ENCODE peak calls at places on chromosomes 4 and X, in seven cellular contexts. One of them, this sample, is unnamed.
A peak's percentile ranks its signal among the peaks of the same experiment; 100 is the strongest.

GRCh38 chrX:130801901-130802300 is 101.1 kb downstream of the ENOX2 start:
- DNase-seq in body of pancreas: no peak
- DNase-seq in fibroblast of lung: peak; percentile 26
- DNase-seq in astrocyte: no peak
- DNase-seq in breast epithelium: no peak
- DNase-seq in IMR-90: peak; percentile 17
- DNase-seq in CD4-positive, CD25-positive, alpha-beta regulatory T cell: no peak
- DNase-seq in this sample: no peak

GRCh38 chr4:102578819-102579218 is 77.7 kb downstream of the NFKB1 start:
- DNase-seq in CD4-positive, CD25-positive, alpha-beta regulatory T cell: peak; percentile 22
- DNase-seq in IMR-90: no peak
- DNase-seq in breast epithelium: no peak
- DNase-seq in fibroblast of lung: peak; percentile 30
- DNase-seq in astrocyte: no peak
- DNase-seq in body of pancreas: no peak
- DNase-seq in this sample: no peak

GRCh38 chr4:137768196-137768595 is 235.9 kb upstream of the PCDH18 start:
- DNase-seq in fibroblast of lung: peak; percentile 24
- DNase-seq in body of pancreas: no peak
- DNase-seq in astrocyte: no peak
- DNase-seq in CD4-positive, CD25-positive, alpha-beta regulatory T cell: no peak
- DNase-seq in IMR-90: peak; percentile 25
- DNase-seq in breast epithelium: no peak
- DNase-seq in this sample: no peak

GRCh38 chr4:189081831-189082230 is 858.8 kb upstream of the FRG1 start:
- DNase-seq in fibroblast of lung: no peak
- DNase-seq in body of pancreas: no peak
- DNase-seq in IMR-90: peak; percentile 67
- DNase-seq in CD4-positive, CD25-positive, alpha-beta regulatory T cell: no peak
- DNase-seq in breast epithelium: no peak
- DNase-seq in astrocyte: no peak
- DNase-seq in this sample: peak; percentile 88

GRCh38 chr4:39464886-39465501 is 6.1 kb downstream of the LIAS start:
- DNase-seq in CD4-positive, CD25-positive, alpha-beta regulatory T cell: no peak
- DNase-seq in astrocyte: peak; percentile 81
- DNase-seq in fibroblast of lung: peak; percentile 86
- DNase-seq in breast epithelium: no peak
- DNase-seq in IMR-90: peak; percentile 92
- DNase-seq in body of pancreas: no peak
- DNase-seq in this sample: peak; percentile 65

GRCh38 chr4:111542056-111542455 is 603.2 kb upstream of the FAM241A start:
- DNase-seq in breast epithelium: no peak
- DNase-seq in IMR-90: peak; percentile 13
- DNase-seq in body of pancreas: no peak
- DNase-seq in fibroblast of lung: no peak
- DNase-seq in astrocyte: no peak
- DNase-seq in CD4-positive, CD25-positive, alpha-beta regulatory T cell: no peak
- DNase-seq in this sample: no peak

GRCh38 chrX:29397506-29397905 is 810.3 kb downstream of the IL1RAPL1 start:
- DNase-seq in body of pancreas: no peak
- DNase-seq in astrocyte: peak; percentile 85
- DNase-seq in CD4-positive, CD25-positive, alpha-beta regulatory T cell: no peak
- DNase-seq in breast epithelium: no peak
- DNase-seq in IMR-90: peak; percentile 58
- DNase-seq in fibroblast of lung: peak; percentile 49
- DNase-seq in this sample: no peak

GRCh38 chr4:186557486-186557885 is 2.1 kb upstream of the MTNR1A start:
- DNase-seq in astrocyte: peak; percentile 42
- DNase-seq in breast epithelium: no peak
- DNase-seq in fibroblast of lung: no peak
- DNase-seq in body of pancreas: no peak
- DNase-seq in CD4-positive, CD25-positive, alpha-beta regulatory T cell: no peak
- DNase-seq in IMR-90: peak; percentile 45
- DNase-seq in this sample: no peak

GRCh38 chrX:134371133-134371532 is 88.8 kb upstream of the HPRT1 start:
- DNase-seq in fibroblast of lung: no peak
- DNase-seq in IMR-90: no peak
- DNase-seq in astrocyte: no peak
- DNase-seq in body of pancreas: no peak
- DNase-seq in breast epithelium: no peak
- DNase-seq in CD4-positive, CD25-positive, alpha-beta regulatory T cell: no peak
- DNase-seq in this sample: no peak

GRCh38 chr4:81698536-81698935 is 226.8 kb upstream of the RASGEF1B start:
- DNase-seq in astrocyte: no peak
- DNase-seq in body of pancreas: no peak
- DNase-seq in fibroblast of lung: no peak
- DNase-seq in IMR-90: no peak
- DNase-seq in breast epithelium: no peak
- DNase-seq in CD4-positive, CD25-positive, alpha-beta regulatory T cell: no peak
- DNase-seq in this sample: no peak
- H3K27ac ChIP-seq in astrocyte: no peak overlapping the region
- H3K27ac ChIP-seq in body of pancreas: no peak overlapping the region
- H3K27ac ChIP-seq in fibroblast of lung: no peak overlapping the region
- H3K27ac ChIP-seq in IMR-90: no peak overlapping the region
- H3K27ac ChIP-seq in breast epithelium: no peak overlapping the region
- H3K27ac ChIP-seq in CD4-positive, CD25-positive, alpha-beta regulatory T cell: no peak overlapping the region
- H3K27ac ChIP-seq in this sample: no peak overlapping the region

GRCh38 chr4:20723019-20723418 is 22.8 kb downstream of the PACRGL start:
- DNase-seq in body of pancreas: no peak
- DNase-seq in fibroblast of lung: no peak
- DNase-seq in CD4-positive, CD25-positive, alpha-beta regulatory T cell: no peak
- DNase-seq in IMR-90: no peak
- DNase-seq in astrocyte: no peak
- DNase-seq in breast epithelium: no peak
- DNase-seq in this sample: peak; percentile 48
- H3K36me3 ChIP-seq in body of pancreas: peaks cover 10% of the 10 kb centered on the region
- H3K36me3 ChIP-seq in fibroblast of lung: peaks cover 2% of the 10 kb centered on the region
- H3K36me3 ChIP-seq in CD4-positive, CD25-positive, alpha-beta regulatory T cell: peaks cover 35% of the 10 kb centered on the region
- H3K36me3 ChIP-seq in IMR-90: peaks cover 12% of the 10 kb centered on the region
- H3K36me3 ChIP-seq in astrocyte: peaks cover 2% of the 10 kb centered on the region
- H3K36me3 ChIP-seq in breast epithelium: peaks cover 5% of the 10 kb centered on the region
- H3K36me3 ChIP-seq in this sample: peaks cover 10% of the 10 kb centered on the region

DNA sequence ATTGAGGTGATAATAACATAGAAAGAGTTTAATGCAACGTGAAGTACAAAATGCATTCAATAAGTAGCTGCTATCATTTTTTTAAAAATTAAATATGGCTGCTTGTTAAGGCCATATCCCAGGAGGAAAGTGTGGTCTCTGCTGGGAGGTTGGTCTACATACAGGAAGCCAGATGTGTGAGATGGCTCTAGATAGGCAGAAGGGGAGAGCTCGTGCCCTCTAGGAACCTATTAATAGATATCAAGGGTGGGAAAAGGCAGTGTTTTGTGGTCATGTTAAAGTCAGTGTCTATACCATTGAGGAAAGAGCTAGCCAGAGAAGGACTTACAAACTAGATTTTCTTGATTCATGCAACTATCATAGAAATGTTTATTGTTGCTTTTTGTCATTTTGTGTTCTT is 140.5 kb downstream of the KLHL8 start:
- DNase-seq in body of pancreas: no peak
- DNase-seq in astrocyte: no peak
- DNase-seq in CD4-positive, CD25-positive, alpha-beta regulatory T cell: no peak
- DNase-seq in fibroblast of lung: no peak
- DNase-seq in IMR-90: no peak
- DNase-seq in breast epithelium: no peak
- DNase-seq in this sample: no peak
- H3K27ac ChIP-seq in body of pancreas: peak overlapping the region; percentile 58
- H3K27ac ChIP-seq in astrocyte: no peak overlapping the region
- H3K27ac ChIP-seq in CD4-positive, CD25-positive, alpha-beta regulatory T cell: no peak overlapping the region
- H3K27ac ChIP-seq in fibroblast of lung: no peak overlapping the region
- H3K27ac ChIP-seq in IMR-90: peak overlapping the region; percentile 29
- H3K27ac ChIP-seq in breast epithelium: peak overlapping the region; percentile 77
- H3K27ac ChIP-seq in this sample: no peak overlapping the region

GRCh38 chr4:25759101-25759500 is 103.5 kb downstream of the SLC34A2 start:
- DNase-seq in IMR-90: no peak
- DNase-seq in CD4-positive, CD25-positive, alpha-beta regulatory T cell: no peak
- DNase-seq in astrocyte: no peak
- DNase-seq in body of pancreas: no peak
- DNase-seq in fibroblast of lung: no peak
- DNase-seq in breast epithelium: no peak
- DNase-seq in this sample: no peak
- H3K36me3 ChIP-seq in IMR-90: peaks cover 2% of the 10 kb centered on the region
- H3K36me3 ChIP-seq in CD4-positive, CD25-positive, alpha-beta regulatory T cell: peaks cover 84% of the 10 kb centered on the region
- H3K36me3 ChIP-seq in astrocyte: peaks cover 3% of the 10 kb centered on the region
- H3K36me3 ChIP-seq in body of pancreas: no peaks in the 10 kb centered on the region
- H3K36me3 ChIP-seq in fibroblast of lung: no peaks in the 10 kb centered on the region
- H3K36me3 ChIP-seq in breast epithelium: no peaks in the 10 kb centered on the region
- H3K36me3 ChIP-seq in this sample: no peaks in the 10 kb centered on the region

GRCh38 chr4:93031431-93032098 is 727.8 kb downstream of the GRID2 start:
- DNase-seq in CD4-positive, CD25-positive, alpha-beta regulatory T cell: no peak
- DNase-seq in body of pancreas: no peak
- DNase-seq in fibroblast of lung: peak; percentile 14
- DNase-seq in astrocyte: peak; percentile 2
- DNase-seq in IMR-90: no peak
- DNase-seq in breast epithelium: no peak
- DNase-seq in this sample: no peak

GRCh38 chr4:93029774-93030173 is 726.0 kb downstream of the GRID2 start:
- DNase-seq in astrocyte: no peak
- DNase-seq in breast epithelium: no peak
- DNase-seq in CD4-positive, CD25-positive, alpha-beta regulatory T cell: no peak
- DNase-seq in IMR-90: no peak
- DNase-seq in fibroblast of lung: peak; percentile 50
- DNase-seq in body of pancreas: no peak
- DNase-seq in this sample: no peak

GRCh38 chr4:93030670-93031069 is 726.9 kb downstream of the GRID2 start:
- DNase-seq in astrocyte: no peak
- DNase-seq in CD4-positive, CD25-positive, alpha-beta regulatory T cell: no peak
- DNase-seq in body of pancreas: no peak
- DNase-seq in breast epithelium: no peak
- DNase-seq in fibroblast of lung: no peak
- DNase-seq in IMR-90: no peak
- DNase-seq in this sample: no peak
- H3K27ac ChIP-seq in astrocyte: no peak overlapping the region
- H3K27ac ChIP-seq in CD4-positive, CD25-positive, alpha-beta regulatory T cell: no peak overlapping the region
- H3K27ac ChIP-seq in body of pancreas: no peak overlapping the region
- H3K27ac ChIP-seq in breast epithelium: no peak overlapping the region
- H3K27ac ChIP-seq in fibroblast of lung: no peak overlapping the region
- H3K27ac ChIP-seq in IMR-90: no peak overlapping the region
- H3K27ac ChIP-seq in this sample: no peak overlapping the region

GRCh38 chr4:78864405-78865024 is 74.7 kb downstream of the PAQR3 start:
- DNase-seq in body of pancreas: peak; percentile 15
- DNase-seq in breast epithelium: no peak
- DNase-seq in fibroblast of lung: peak; percentile 92
- DNase-seq in CD4-positive, CD25-positive, alpha-beta regulatory T cell: peak; percentile 71
- DNase-seq in IMR-90: peak; percentile 85
- DNase-seq in astrocyte: peak; percentile 62
- DNase-seq in this sample: peak; percentile 58

GRCh38 chr4:78865451-78865850 is 73.8 kb downstream of the PAQR3 start:
- DNase-seq in body of pancreas: no peak
- DNase-seq in IMR-90: no peak
- DNase-seq in CD4-positive, CD25-positive, alpha-beta regulatory T cell: no peak
- DNase-seq in astrocyte: no peak
- DNase-seq in fibroblast of lung: no peak
- DNase-seq in breast epithelium: no peak
- DNase-seq in this sample: no peak

GRCh38 chr4:78870056-78870455 is 69.2 kb downstream of the PAQR3 start:
- DNase-seq in body of pancreas: no peak
- DNase-seq in fibroblast of lung: no peak
- DNase-seq in CD4-positive, CD25-positive, alpha-beta regulatory T cell: no peak
- DNase-seq in IMR-90: no peak
- DNase-seq in astrocyte: no peak
- DNase-seq in breast epithelium: no peak
- DNase-seq in this sample: peak; percentile 8
- H3K36me3 ChIP-seq in body of pancreas: no peaks in the 10 kb centered on the region
- H3K36me3 ChIP-seq in fibroblast of lung: peaks cover 8% of the 10 kb centered on the region
- H3K36me3 ChIP-seq in CD4-positive, CD25-positive, alpha-beta regulatory T cell: peaks cover 13% of the 10 kb centered on the region
- H3K36me3 ChIP-seq in IMR-90: peaks cover 17% of the 10 kb centered on the region
- H3K36me3 ChIP-seq in astrocyte: peaks cover 20% of the 10 kb centered on the region
- H3K36me3 ChIP-seq in breast epithelium: peaks cover 15% of the 10 kb centered on the region
- H3K36me3 ChIP-seq in this sample: peaks cover 19% of the 10 kb centered on the region

GRCh38 chr4:104616401-104616820 is 121.7 kb upstream of the CXXC4 start:
- DNase-seq in IMR-90: no peak
- DNase-seq in CD4-positive, CD25-positive, alpha-beta regulatory T cell: no peak
- DNase-seq in fibroblast of lung: peak; percentile 23
- DNase-seq in body of pancreas: no peak
- DNase-seq in astrocyte: no peak
- DNase-seq in breast epithelium: no peak
- DNase-seq in this sample: no peak

GRCh38 chr4:104615496-104615895 is 120.8 kb upstream of the CXXC4 start:
- DNase-seq in IMR-90: no peak
- DNase-seq in CD4-positive, CD25-positive, alpha-beta regulatory T cell: no peak
- DNase-seq in body of pancreas: no peak
- DNase-seq in breast epithelium: no peak
- DNase-seq in fibroblast of lung: no peak
- DNase-seq in astrocyte: no peak
- DNase-seq in this sample: peak; percentile 11

GRCh38 chr4:104615926-104616325 is 121.2 kb upstream of the CXXC4 start:
- DNase-seq in CD4-positive, CD25-positive, alpha-beta regulatory T cell: no peak
- DNase-seq in body of pancreas: no peak
- DNase-seq in fibroblast of lung: no peak
- DNase-seq in breast epithelium: no peak
- DNase-seq in IMR-90: no peak
- DNase-seq in astrocyte: no peak
- DNase-seq in this sample: no peak
- H3K27ac ChIP-seq in CD4-positive, CD25-positive, alpha-beta regulatory T cell: no peak overlapping the region
- H3K27ac ChIP-seq in body of pancreas: no peak overlapping the region
- H3K27ac ChIP-seq in fibroblast of lung: no peak overlapping the region
- H3K27ac ChIP-seq in breast epithelium: no peak overlapping the region
- H3K27ac ChIP-seq in IMR-90: no peak overlapping the region
- H3K27ac ChIP-seq in astrocyte: no peak overlapping the region
- H3K27ac ChIP-seq in this sample: no peak overlapping the region